ENCODE peak calls at places on chromosomes 3 and 15, in six cellular contexts. P is A549, Q is K562, Y is HepG2, L is GM12878, O is endothelial cell of umbilical vein. G is an unnamed sample.

GRCh38 chr3:51637941-51638471 is 33.0 kb upstream of the TEX264 start:
- DNase-seq in P (peak; percentile 72), Q (peak; percentile 72), Y (peak; percentile 74), L (no peak), O (peak; percentile 64), G (peak; percentile 75)

GRCh38 chr3:154469585-154469984 is 39.6 kb upstream of the GPR149 start:
- DNase-seq in P (no peak), Q (no peak), Y (no peak), L (no peak), O (no peak), G (no peak)

GRCh38 chr3:19539488-19540395 is 391.4 kb downstream of the KCNH8 start:
- DNase-seq in P (no peak), Q (no peak), Y (no peak), L (peak; percentile 47), O (no peak), G (no peak)

GRCh38 chr3:48432411-48433371 is 2.8 kb upstream of the PLXNB1 start:
- DNase-seq in P (no peak), Q (no peak), Y (no peak), L (no peak), O (no peak), G (peak; percentile 44)

GRCh38 chr15:81297147-81297572 is 26.8 kb downstream of the STARD5 start:
- DNase-seq in P (no peak), Q (no peak), Y (no peak), L (no peak), O (no peak), G (no peak)

GRCh38 chr15:77988386-77989301 is 88.9 kb downstream of the TBC1D2B start:
- DNase-seq in P (no peak), Q (no peak), Y (no peak), L (no peak), O (no peak), G (no peak)

GRCh38 chr3:37693791-37694194 is 167.9 kb upstream of the CTDSPL start:
- DNase-seq in P (no peak), Q (no peak), Y (no peak), L (no peak), O (no peak), G (no peak)

GRCh38 chr3:101842245-101842934 is 6.9 kb upstream of the NFKBIZ start:
- DNase-seq in P (no peak), Q (no peak), Y (no peak), L (no peak), O (no peak), G (no peak)

GRCh38 chr3:30273304-30274072 is 332.9 kb upstream of the TGFBR2 start:
- DNase-seq in P (no peak), Q (no peak), Y (no peak), L (no peak), O (no peak), G (no peak)

GRCh38 chr3:12705374-12705926 is 41.5 kb upstream of the RAF1 start:
- DNase-seq in P (no peak), Q (no peak), Y (no peak), L (no peak), O (no peak), G (no peak)

GRCh38 chr15:65818927-65819562 is 27.0 kb upstream of the DENND4A start:
- DNase-seq in P (no peak), Q (no peak), Y (no peak), L (peak; percentile 78), O (peak; percentile 95), G (no peak)

GRCh38 chr3:188244395-188244861 is 90.5 kb downstream of the LPP start:
- DNase-seq in P (peak; percentile 44), Q (no peak), Y (no peak), L (no peak), O (no peak), G (peak; percentile 25)

GRCh38 chr3:169764453-169765280 is at the start of gene TERC:
- DNase-seq in P (peak; percentile 83), Q (peak; percentile 86), Y (peak; percentile 79), L (peak; percentile 66), O (peak; percentile 77), G (peak; percentile 83)

GRCh38 chr3:88480822-88481221 is 331.1 kb downstream of the C3orf38 start:
- DNase-seq in P (no peak), Q (no peak), Y (no peak), L (no peak), O (no peak), G (no peak)

GRCh38 chr3:99504258-99504657 is 134.1 kb upstream of the COL8A1 start:
- DNase-seq in P (no peak), Q (no peak), Y (peak; percentile 69), L (no peak), O (no peak), G (no peak)

GRCh38 chr3:124230432-124230831 is 238.5 kb upstream of the ROPN1 start:
- DNase-seq in P (no peak), Q (no peak), Y (no peak), L (no peak), O (no peak), G (no peak)
- TF ChIP-seq CTCF in P (no peak), Q (no peak), Y (no peak), L (no peak), O (no peak), G (no peak)

GRCh38 chr3:65827076-65827475 is 211.6 kb downstream of the MAGI1 start:
- DNase-seq in P (no peak), Q (no peak), Y (no peak), L (no peak), O (no peak), G (no peak)

GRCh38 chr3:65831733-65832425 is 206.8 kb downstream of the MAGI1 start:
- DNase-seq in P (no peak), Q (no peak), Y (peak; percentile 56), L (no peak), O (no peak), G (no peak)

GRCh38 chr3:65829228-65829627 is 209.5 kb downstream of the MAGI1 start:
- DNase-seq in P (no peak), Q (no peak), Y (no peak), L (no peak), O (no peak), G (no peak)

GRCh38 chr3:65830948-65831732 is 207.6 kb downstream of the MAGI1 start:
- DNase-seq in P (no peak), Q (no peak), Y (no peak), L (no peak), O (no peak), G (no peak)

GRCh38 chr3:65828706-65829105 is 210.0 kb downstream of the MAGI1 start:
- DNase-seq in P (no peak), Q (no peak), Y (no peak), L (no peak), O (no peak), G (no peak)
- TF ChIP-seq MYC in P (no peak), Q (no peak), Y (no peak), L (no peak), O (no peak), G (no peak)

GRCh38 chr3:149654188-149654601 is 3.6 kb downstream of the WWTR1 start:
- DNase-seq in P (no peak), Q (no peak), Y (no peak), L (no peak), O (peak; percentile 63), G (no peak)

GRCh38 chr3:149653564-149653963 is 4.3 kb downstream of the WWTR1 start:
- DNase-seq in P (no peak), Q (no peak), Y (peak; percentile 52), L (no peak), O (peak; percentile 45), G (no peak)

GRCh38 chr3:149650828-149651227 is 7.0 kb downstream of the WWTR1 start:
- DNase-seq in P (no peak), Q (no peak), Y (no peak), L (no peak), O (peak; percentile 37), G (no peak)

GRCh38 chr3:149655826-149656599 is 1.8 kb downstream of the WWTR1 start:
- DNase-seq in P (peak; percentile 33), Q (no peak), Y (no peak), L (no peak), O (peak; percentile 50), G (no peak)

GRCh38 chr3:149653136-149653535 is 4.7 kb downstream of the WWTR1 start:
- DNase-seq in P (no peak), Q (no peak), Y (no peak), L (no peak), O (peak; percentile 21), G (no peak)
- H3K4me3 ChIP-seq in P (no peak overlapping the region), Q (no peak overlapping the region), Y (peak overlapping the region; percentile 94), L (peak overlapping the region; percentile 37), O (no peak overlapping the region), G (no peak overlapping the region)

DNA sequence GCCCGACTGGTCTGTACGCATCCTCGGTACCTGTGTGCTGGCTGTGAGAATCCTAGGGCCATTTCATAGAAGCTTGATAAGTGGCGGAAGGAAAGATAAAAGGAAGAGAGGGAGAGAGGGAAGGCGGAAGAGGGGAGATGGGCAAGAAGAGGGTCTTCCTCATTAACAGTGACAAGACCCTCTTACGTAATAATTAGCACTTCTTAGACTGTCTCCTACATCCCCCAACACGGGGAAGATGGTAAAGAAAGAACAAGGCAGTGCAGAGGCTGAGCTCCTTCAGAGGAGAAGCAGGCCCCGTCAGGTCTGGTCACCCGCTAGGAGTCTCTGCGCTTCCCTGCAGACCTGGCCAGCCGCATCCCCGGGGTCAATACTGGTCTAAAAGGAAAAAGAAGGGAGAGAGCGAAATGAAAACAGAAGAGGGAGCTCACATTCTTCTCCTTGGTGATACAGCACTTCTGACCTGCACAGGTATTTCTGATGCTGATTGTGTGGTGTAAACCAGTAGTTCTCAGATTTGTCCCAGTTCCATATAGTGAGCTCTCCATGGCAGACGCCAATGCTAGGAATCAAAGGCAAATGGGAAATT is 19.0 kb upstream of the FAM240A start:
- DNase-seq in P (no peak), Q (no peak), Y (no peak), L (no peak), O (no peak), G (no peak)
- TF ChIP-seq CTCF in P (no peak), Q (no peak), Y (peak; percentile 3), L (no peak), O (no peak), G (no peak)

DNA sequence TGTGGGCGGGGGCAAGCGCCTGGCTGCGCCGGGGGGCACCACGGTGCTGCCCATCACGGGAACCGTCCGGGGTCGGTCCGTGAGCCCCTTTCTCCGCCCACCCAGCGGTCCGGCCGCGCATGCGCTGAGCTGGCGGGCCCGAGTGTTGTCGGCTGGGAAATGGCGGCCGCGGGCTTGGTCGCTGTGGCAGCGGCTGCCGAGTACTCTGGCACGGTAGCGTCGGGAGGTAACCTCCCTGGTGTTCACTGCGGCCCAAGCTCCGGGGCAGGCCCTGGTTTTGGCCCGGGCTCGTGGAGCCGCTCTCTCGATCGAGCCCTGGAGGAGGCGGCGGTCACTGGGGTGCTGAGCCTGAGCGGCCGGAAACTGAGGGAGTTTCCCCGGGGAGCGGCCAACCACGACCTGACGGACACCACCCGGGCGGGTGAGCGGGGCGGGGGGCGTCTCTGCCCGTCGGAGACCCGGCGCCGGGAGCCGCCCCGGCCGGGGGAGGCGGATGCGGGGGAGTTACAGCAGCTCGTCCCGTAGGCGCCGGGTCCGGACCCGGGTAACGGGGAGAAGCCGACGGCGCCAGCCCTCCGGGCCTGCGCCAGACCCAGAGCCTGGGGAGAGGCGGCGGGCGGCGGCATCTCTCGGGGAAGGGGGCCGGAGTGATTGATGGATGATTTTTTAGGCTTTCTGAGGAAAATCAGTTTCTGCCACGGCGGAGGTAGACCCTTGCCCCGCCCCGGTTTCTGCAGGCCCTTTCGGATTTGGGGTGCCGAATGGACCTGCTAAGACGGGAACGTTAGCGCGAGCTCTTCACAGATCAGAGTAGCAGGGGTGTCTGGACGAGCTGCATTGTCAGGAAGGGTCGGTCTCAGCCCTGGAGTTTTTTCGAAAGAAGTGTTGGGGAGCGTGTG is at the start of gene LRCH3:
- DNase-seq in P (peak; percentile 86), Q (peak; percentile 96), Y (peak; percentile 56), L (no peak), O (peak; percentile 90), G (peak; percentile 81)
- TF ChIP-seq MYC in P (no peak), Q (no peak), Y (peak; percentile 71), L (no peak), O (no peak), G (no peak)